ENCODE peak calls at places on chromosomes 6 and 20, in five cellular contexts. A is astrocyte of the spinal cord, N is osteocyte, L is AG10803, B is NCI-H345. O is an unnamed sample.

GRCh38 chr6:111683749-111684267 is 78.1 kb upstream of the TRAF3IP2 start:
- DNase-seq in A (peak), N (no peak), L (peak), B (no peak), O (peak)

GRCh38 chr6:90610671-90611542 is 24.0 kb upstream of the MAP3K7 start:
- DNase-seq in A (peak), N (no peak), L (peak), B (peak), O (peak)

GRCh38 chr20:23142162-23143050 is 56.3 kb upstream of the CD93 start:
- DNase-seq in A (no peak), N (no peak), L (no peak), B (no peak), O (no peak)

GRCh38 chr6:38871745-38872568 is 156.8 kb downstream of the DNAH8 start:
- DNase-seq in A (peak), N (no peak), L (peak), B (peak), O (peak)

GRCh38 chr6:37314803-37315515 is 38.8 kb upstream of the RNF8 start:
- DNase-seq in A (peak), N (no peak), L (peak), B (no peak), O (peak)

GRCh38 chr6:148835920-148836441 is 89.2 kb downstream of the UST start:
- DNase-seq in A (peak), N (no peak), L (peak), B (no peak), O (peak)

GRCh38 chr6:127808118-127808517 is 92.7 kb downstream of the THEMIS start:
- DNase-seq in A (no peak), N (no peak), L (no peak), B (no peak), O (no peak)

GRCh38 chr6:25193147-25193864 is 85.9 kb upstream of the CARMIL1 start:
- DNase-seq in A (peak), N (no peak), L (peak), B (no peak), O (peak)

GRCh38 chr20:12860619-12861247 is 148.0 kb upstream of the SPTLC3 start:
- DNase-seq in A (no peak), N (no peak), L (no peak), B (no peak), O (no peak)

GRCh38 chr20:45014671-45015415 is 48.5 kb downstream of the STK4 start:
- DNase-seq in A (peak), N (no peak), L (peak), B (no peak), O (peak)